ENCODE peak calls at places on chromosomes 4 and X, in five cellular contexts. One of them, this sample, is unnamed.

GRCh38 chr4:81606796-81607550 is 135.3 kb upstream of the RASGEF1B start:
- DNase-seq in HepG2: no peak
- DNase-seq in HCT116: no peak
- DNase-seq in H1: no peak
- DNase-seq in K562: no peak
- DNase-seq in this sample: no peak

GRCh38 chrX:118117069-118117405 is 427 bp upstream of the KLHL13 start:
- DNase-seq in K562: no peak
- DNase-seq in HepG2: no peak
- DNase-seq in H1: no peak
- DNase-seq in HCT116: no peak
- DNase-seq in this sample: no peak

GRCh38 chrX:30935985-30936384 is 46.9 kb upstream of the TAB3 start:
- DNase-seq in K562: peak; percentile 14
- DNase-seq in HepG2: peak; percentile 45
- DNase-seq in HCT116: peak; percentile 10
- DNase-seq in H1: no peak
- DNase-seq in this sample: no peak

GRCh38 chrX:129600981-129601424 is 53.8 kb downstream of the APLN start:
- DNase-seq in HepG2: peak; percentile 4
- DNase-seq in K562: peak; percentile 24
- DNase-seq in HCT116: no peak
- DNase-seq in H1: no peak
- DNase-seq in this sample: no peak

GRCh38 chrX:135556055-135556454 is 35.6 kb downstream of the INTS6L start:
- DNase-seq in H1: no peak
- DNase-seq in HCT116: no peak
- DNase-seq in HepG2: no peak
- DNase-seq in K562: no peak
- DNase-seq in this sample: no peak

GRCh38 chr4:6875431-6875831 is 34.2 kb upstream of the TBC1D14 start:
- DNase-seq in HCT116: no peak
- DNase-seq in HepG2: no peak
- DNase-seq in K562: no peak
- DNase-seq in H1: no peak
- DNase-seq in this sample: no peak

GRCh38 chr4:87547016-87547708 is 18.0 kb upstream of the SPARCL1 start:
- DNase-seq in H1: no peak
- DNase-seq in HCT116: no peak
- DNase-seq in HepG2: no peak
- DNase-seq in K562: no peak
- DNase-seq in this sample: no peak

GRCh38 chr4:151667666-151668065 is 93.1 kb downstream of the GATB start:
- DNase-seq in HepG2: no peak
- DNase-seq in HCT116: no peak
- DNase-seq in K562: no peak
- DNase-seq in H1: no peak
- DNase-seq in this sample: no peak

GRCh38 chr4:164536829-164537228 is 217.1 kb upstream of the SMIM31 start:
- DNase-seq in HepG2: peak; percentile 2
- DNase-seq in H1: no peak
- DNase-seq in HCT116: peak; percentile 48
- DNase-seq in K562: no peak
- DNase-seq in this sample: no peak

GRCh38 chrX:27890611-27891010 is 82.8 kb downstream of the MAGEB10 start:
- DNase-seq in HepG2: no peak
- DNase-seq in HCT116: peak; percentile 13
- DNase-seq in H1: no peak
- DNase-seq in K562: no peak
- DNase-seq in this sample: no peak

GRCh38 chrX:143429021-143429570 is 88.2 kb downstream of the SPANXN3 start:
- DNase-seq in K562: no peak
- DNase-seq in HCT116: no peak
- DNase-seq in H1: no peak
- DNase-seq in HepG2: no peak
- DNase-seq in this sample: no peak

GRCh38 chrX:150648296-150648940 is 44.8 kb upstream of the MTMR1 start:
- DNase-seq in H1: no peak
- DNase-seq in K562: no peak
- DNase-seq in HCT116: no peak
- DNase-seq in HepG2: no peak
- DNase-seq in this sample: no peak

GRCh38 chr4:52058275-52058674 is 7.2 kb downstream of the SPATA18 start:
- DNase-seq in HepG2: no peak
- DNase-seq in HCT116: no peak
- DNase-seq in K562: no peak
- DNase-seq in H1: no peak
- DNase-seq in this sample: no peak

GRCh38 chrX:56796641-56797395 is 67.8 kb downstream of the NBDY start:
- DNase-seq in H1: no peak
- DNase-seq in K562: no peak
- DNase-seq in HepG2: no peak
- DNase-seq in HCT116: no peak
- DNase-seq in this sample: no peak
- H3K9ac ChIP-seq in H1: no peak overlapping the region
- H3K9ac ChIP-seq in K562: no peak overlapping the region
- H3K9ac ChIP-seq in HepG2: no peak overlapping the region
- H3K9ac ChIP-seq in HCT116: no peak overlapping the region
- H3K9ac ChIP-seq in this sample: no peak overlapping the region

GRCh38 chrX:11427082-11428033 is 134.1 kb downstream of the AMELX start:
- DNase-seq in HepG2: no peak
- DNase-seq in H1: peak; percentile 73
- DNase-seq in K562: peak; percentile 67
- DNase-seq in HCT116: no peak
- DNase-seq in this sample: no peak
- H3K4me1 ChIP-seq in HepG2: no peaks in the 10 kb centered on the region
- H3K4me1 ChIP-seq in H1: no peaks in the 10 kb centered on the region
- H3K4me1 ChIP-seq in K562: peaks cover 14% of the 10 kb centered on the region
- H3K4me1 ChIP-seq in HCT116: no peaks in the 10 kb centered on the region
- H3K4me1 ChIP-seq in this sample: no peaks in the 10 kb centered on the region

GRCh38 chrX:15469613-15470012 is 23.5 kb downstream of the PIR start:
- DNase-seq in H1: no peak
- DNase-seq in HCT116: no peak
- DNase-seq in K562: no peak
- DNase-seq in HepG2: no peak
- DNase-seq in this sample: no peak

GRCh38 chrX:15471016-15471415 is 22.1 kb downstream of the PIR start:
- DNase-seq in K562: peak; percentile 39
- DNase-seq in HepG2: peak; percentile 32
- DNase-seq in HCT116: peak; percentile 27
- DNase-seq in H1: peak; percentile 53
- DNase-seq in this sample: peak; percentile 32

GRCh38 chrX:15465347-15465746 is 27.8 kb downstream of the PIR start:
- DNase-seq in H1: no peak
- DNase-seq in HepG2: no peak
- DNase-seq in K562: no peak
- DNase-seq in HCT116: no peak
- DNase-seq in this sample: no peak

GRCh38 chrX:15465896-15466651 is 27.1 kb downstream of the PIR start:
- DNase-seq in H1: peak; percentile 67
- DNase-seq in HepG2: no peak
- DNase-seq in HCT116: no peak
- DNase-seq in K562: no peak
- DNase-seq in this sample: no peak

DNA sequence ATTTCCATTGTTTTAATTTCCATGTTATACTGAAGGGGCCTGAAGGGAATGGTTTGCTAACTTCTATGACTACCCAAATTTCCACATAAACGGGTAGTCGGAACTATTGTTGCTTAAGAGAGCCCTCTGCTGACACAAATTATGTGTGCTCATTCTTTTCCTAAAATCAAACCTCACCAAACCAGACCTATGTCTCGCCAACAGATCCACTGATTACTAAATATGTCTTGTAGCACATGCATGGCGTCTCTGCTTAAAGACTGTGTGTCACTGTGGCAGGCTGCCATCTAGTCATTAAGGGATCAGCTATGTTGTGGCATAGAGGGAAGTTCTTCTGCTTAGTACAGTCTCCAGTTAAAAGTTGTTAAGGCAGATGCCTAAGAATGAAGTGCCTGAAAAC is 25.1 kb downstream of the PIR start:
- DNase-seq in K562: no peak
- DNase-seq in H1: no peak
- DNase-seq in HepG2: no peak
- DNase-seq in HCT116: no peak
- DNase-seq in this sample: no peak
- TF ChIP-seq ZNF274 in K562: no peak
- TF ChIP-seq ZNF274 in H1: no peak
- TF ChIP-seq ZNF274 in HepG2: no peak
- TF ChIP-seq ZNF274 in HCT116: no peak
- TF ChIP-seq ZNF274 in this sample: no peak

GRCh38 chrX:20529711-20530110 is 263.0 kb upstream of the RPS6KA3 start:
- DNase-seq in K562: no peak
- DNase-seq in H1: no peak
- DNase-seq in HepG2: no peak
- DNase-seq in HCT116: no peak
- DNase-seq in this sample: no peak

GRCh38 chrX:20527041-20527440 is 260.3 kb upstream of the RPS6KA3 start:
- DNase-seq in HepG2: peak; percentile 40
- DNase-seq in H1: no peak
- DNase-seq in K562: no peak
- DNase-seq in HCT116: no peak
- DNase-seq in this sample: no peak

GRCh38 chrX:20527458-20528099 is 260.9 kb upstream of the RPS6KA3 start:
- DNase-seq in H1: no peak
- DNase-seq in HepG2: peak; percentile 21
- DNase-seq in K562: peak; percentile 12
- DNase-seq in HCT116: no peak
- DNase-seq in this sample: no peak

GRCh38 chrX:20530319-20530979 is 263.7 kb upstream of the RPS6KA3 start:
- DNase-seq in HepG2: peak; percentile 30
- DNase-seq in HCT116: peak; percentile 29
- DNase-seq in H1: peak; percentile 63
- DNase-seq in K562: peak; percentile 48
- DNase-seq in this sample: peak; percentile 50

DNA sequence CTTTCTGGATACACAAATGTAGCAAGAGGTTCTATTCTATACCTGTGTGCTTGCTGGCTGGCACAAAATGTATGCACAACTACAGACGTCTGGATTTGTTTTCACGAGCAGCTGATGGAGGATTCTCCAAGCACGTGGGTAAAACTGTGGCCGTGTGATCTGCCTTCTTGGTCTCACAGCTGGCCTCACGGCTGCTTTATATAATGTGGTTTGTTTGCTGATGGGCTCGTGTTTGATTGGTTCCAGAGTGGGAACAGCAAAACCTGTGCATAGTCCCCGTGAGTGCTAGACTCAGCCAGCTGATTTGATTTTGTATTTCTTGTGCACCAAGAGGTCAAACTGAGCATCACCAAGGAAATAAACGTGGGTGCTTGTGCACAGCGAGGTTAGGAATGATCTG is 262.6 kb upstream of the RPS6KA3 start:
- DNase-seq in K562: no peak
- DNase-seq in H1: no peak
- DNase-seq in HepG2: no peak
- DNase-seq in HCT116: no peak
- DNase-seq in this sample: no peak
- H3K9ac ChIP-seq in K562: no peak overlapping the region
- H3K9ac ChIP-seq in H1: no peak overlapping the region
- H3K9ac ChIP-seq in HepG2: no peak overlapping the region
- H3K9ac ChIP-seq in HCT116: no peak overlapping the region
- H3K9ac ChIP-seq in this sample: no peak overlapping the region

DNA sequence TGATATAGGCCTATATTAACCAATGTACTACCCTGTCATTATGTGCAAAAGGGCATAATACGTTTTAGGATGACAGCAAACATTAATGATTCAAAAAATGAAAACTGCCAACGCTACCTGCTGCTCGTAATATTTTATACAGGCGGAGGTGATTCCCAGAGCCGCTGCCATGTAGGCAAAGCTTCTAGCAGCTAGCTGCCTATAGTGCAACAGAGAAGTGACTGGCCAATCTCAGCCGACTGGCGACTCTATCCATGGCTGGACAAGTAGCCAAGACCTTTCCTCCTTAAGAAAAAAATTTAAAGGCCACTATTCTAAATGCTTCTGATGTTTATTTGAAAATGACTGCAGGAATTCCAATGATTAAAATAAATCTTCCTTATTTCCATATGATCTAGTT is 1.9 kb downstream of the PPARGC1A start:
- DNase-seq in HepG2: no peak
- DNase-seq in H1: no peak
- DNase-seq in K562: no peak
- DNase-seq in HCT116: no peak
- DNase-seq in this sample: no peak
- H3K4me1 ChIP-seq in HepG2: peaks cover 54% of the 10 kb centered on the region
- H3K4me1 ChIP-seq in H1: peaks cover 22% of the 10 kb centered on the region
- H3K4me1 ChIP-seq in K562: no peaks in the 10 kb centered on the region
- H3K4me1 ChIP-seq in HCT116: no peaks in the 10 kb centered on the region
- H3K4me1 ChIP-seq in this sample: peaks cover 3% of the 10 kb centered on the region

DNA sequence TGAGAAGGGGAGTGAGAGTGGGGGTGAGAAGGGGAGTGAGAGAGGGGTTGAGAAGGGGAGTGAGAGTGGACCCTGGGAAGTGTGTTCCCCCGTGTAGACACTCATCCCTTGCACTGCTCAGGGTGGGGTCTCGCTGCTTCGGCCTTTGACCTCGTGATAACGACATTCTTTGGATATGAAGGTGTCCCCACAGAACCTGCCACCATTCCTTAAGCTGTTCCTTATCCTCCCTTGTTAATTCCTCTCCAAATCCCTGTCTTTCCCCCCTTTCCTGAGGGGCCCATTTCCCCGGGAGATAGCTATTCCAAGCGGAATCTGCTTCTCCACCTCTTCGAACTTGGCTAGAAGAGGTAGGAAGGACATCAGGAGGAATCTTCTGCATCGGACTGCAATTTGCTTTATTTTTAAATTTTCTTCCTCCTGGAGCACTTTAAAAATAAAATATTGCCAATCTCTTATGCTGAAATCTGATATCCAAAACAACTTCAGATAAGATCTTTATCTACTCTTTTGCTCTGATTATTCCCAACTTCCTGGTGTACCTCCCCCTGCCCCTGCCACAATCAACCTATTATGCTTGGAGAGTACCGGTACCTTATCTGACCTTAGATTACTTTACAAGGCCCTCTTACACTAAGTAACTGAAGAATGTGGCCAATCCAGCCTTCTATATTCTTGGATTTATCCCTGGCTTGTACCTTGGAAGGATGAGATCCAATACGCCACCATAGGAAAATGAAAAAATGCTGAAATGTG is 15.6 kb downstream of the TRIML1 start:
- DNase-seq in H1: no peak
- DNase-seq in HCT116: no peak
- DNase-seq in HepG2: no peak
- DNase-seq in K562: no peak
- DNase-seq in this sample: no peak
- TF ChIP-seq ZNF274 in H1: no peak
- TF ChIP-seq ZNF274 in HCT116: no peak
- TF ChIP-seq ZNF274 in HepG2: no peak
- TF ChIP-seq ZNF274 in K562: no peak
- TF ChIP-seq ZNF274 in this sample: no peak

GRCh38 chr4:186666252-186666651 is 57.4 kb downstream of the FAT1 start:
- DNase-seq in H1: no peak
- DNase-seq in HepG2: no peak
- DNase-seq in K562: no peak
- DNase-seq in HCT116: no peak
- DNase-seq in this sample: no peak
- H3K9ac ChIP-seq in H1: no peak overlapping the region
- H3K9ac ChIP-seq in HepG2: no peak overlapping the region
- H3K9ac ChIP-seq in K562: no peak overlapping the region
- H3K9ac ChIP-seq in HCT116: no peak overlapping the region
- H3K9ac ChIP-seq in this sample: no peak overlapping the region